ENCODE peak calls at places on chromosomes 11 and 22, in six cellular contexts. One of them, this sample, is unnamed.

GRCh38 chr11:74321487-74322188 is 10.2 kb upstream of the P4HA3 start:
- DNase-seq in stimulated activated CD4-positive, alpha-beta T cell treated with anti-CD3 and anti-CD28 coated beads, Interleukin-1b, Interleukin-23, amount 100 ng/mL, for 24 hours: no peak
- DNase-seq in T-helper 9 cell: no peak
- DNase-seq in activated T-helper 1 cell treated with anti-CD3 and anti-CD28 coated beads, Interleukin-2, amount 50 U/mL, for 16 hours: no peak
- DNase-seq in LoVo: no peak
- DNase-seq in fibroblast of pulmonary artery: peak
- DNase-seq in this sample: peak

GRCh38 chr22:46122511-46122971 is 27.8 kb upstream of the PPARA start:
- DNase-seq in stimulated activated CD4-positive, alpha-beta T cell treated with anti-CD3 and anti-CD28 coated beads, Interleukin-1b, Interleukin-23, amount 100 ng/mL, for 24 hours: peak
- DNase-seq in T-helper 9 cell: peak
- DNase-seq in activated T-helper 1 cell treated with anti-CD3 and anti-CD28 coated beads, Interleukin-2, amount 50 U/mL, for 16 hours: peak
- DNase-seq in LoVo: peak
- DNase-seq in fibroblast of pulmonary artery: peak
- DNase-seq in this sample: no peak

GRCh38 chr11:66970808-66971442 is 4.2 kb upstream of the C11orf86 start:
- DNase-seq in stimulated activated CD4-positive, alpha-beta T cell treated with anti-CD3 and anti-CD28 coated beads, Interleukin-1b, Interleukin-23, amount 100 ng/mL, for 24 hours: no peak
- DNase-seq in T-helper 9 cell: no peak
- DNase-seq in activated T-helper 1 cell treated with anti-CD3 and anti-CD28 coated beads, Interleukin-2, amount 50 U/mL, for 16 hours: no peak
- DNase-seq in LoVo: peak
- DNase-seq in fibroblast of pulmonary artery: peak
- DNase-seq in this sample: no peak

GRCh38 chr22:23204541-23205157 is 24.3 kb downstream of the BCR start:
- DNase-seq in stimulated activated CD4-positive, alpha-beta T cell treated with anti-CD3 and anti-CD28 coated beads, Interleukin-1b, Interleukin-23, amount 100 ng/mL, for 24 hours: no peak
- DNase-seq in T-helper 9 cell: no peak
- DNase-seq in activated T-helper 1 cell treated with anti-CD3 and anti-CD28 coated beads, Interleukin-2, amount 50 U/mL, for 16 hours: no peak
- DNase-seq in LoVo: no peak
- DNase-seq in fibroblast of pulmonary artery: no peak
- DNase-seq in this sample: peak

GRCh38 chr11:9155930-9156329 is 64.5 kb upstream of the SCUBE2 start:
- DNase-seq in stimulated activated CD4-positive, alpha-beta T cell treated with anti-CD3 and anti-CD28 coated beads, Interleukin-1b, Interleukin-23, amount 100 ng/mL, for 24 hours: no peak
- DNase-seq in T-helper 9 cell: no peak
- DNase-seq in activated T-helper 1 cell treated with anti-CD3 and anti-CD28 coated beads, Interleukin-2, amount 50 U/mL, for 16 hours: no peak
- DNase-seq in LoVo: no peak
- DNase-seq in fibroblast of pulmonary artery: no peak
- DNase-seq in this sample: no peak

GRCh38 chr22:27635435-27635834 is 166.1 kb downstream of the MN1 start:
- DNase-seq in stimulated activated CD4-positive, alpha-beta T cell treated with anti-CD3 and anti-CD28 coated beads, Interleukin-1b, Interleukin-23, amount 100 ng/mL, for 24 hours: no peak
- DNase-seq in T-helper 9 cell: no peak
- DNase-seq in activated T-helper 1 cell treated with anti-CD3 and anti-CD28 coated beads, Interleukin-2, amount 50 U/mL, for 16 hours: no peak
- DNase-seq in LoVo: no peak
- DNase-seq in fibroblast of pulmonary artery: no peak
- DNase-seq in this sample: no peak

GRCh38 chr11:14618060-14618459 is 25.5 kb upstream of the PDE3B start:
- DNase-seq in stimulated activated CD4-positive, alpha-beta T cell treated with anti-CD3 and anti-CD28 coated beads, Interleukin-1b, Interleukin-23, amount 100 ng/mL, for 24 hours: no peak
- DNase-seq in T-helper 9 cell: no peak
- DNase-seq in activated T-helper 1 cell treated with anti-CD3 and anti-CD28 coated beads, Interleukin-2, amount 50 U/mL, for 16 hours: no peak
- DNase-seq in LoVo: no peak
- DNase-seq in fibroblast of pulmonary artery: no peak
- DNase-seq in this sample: no peak

GRCh38 chr11:34750692-34751405 is 130.0 kb downstream of the EHF start:
- DNase-seq in stimulated activated CD4-positive, alpha-beta T cell treated with anti-CD3 and anti-CD28 coated beads, Interleukin-1b, Interleukin-23, amount 100 ng/mL, for 24 hours: no peak
- DNase-seq in T-helper 9 cell: no peak
- DNase-seq in activated T-helper 1 cell treated with anti-CD3 and anti-CD28 coated beads, Interleukin-2, amount 50 U/mL, for 16 hours: no peak
- DNase-seq in LoVo: no peak
- DNase-seq in fibroblast of pulmonary artery: peak
- DNase-seq in this sample: no peak

GRCh38 chr11:455566-456147 is 5.6 kb downstream of the PTDSS2 start:
- DNase-seq in stimulated activated CD4-positive, alpha-beta T cell treated with anti-CD3 and anti-CD28 coated beads, Interleukin-1b, Interleukin-23, amount 100 ng/mL, for 24 hours: no peak
- DNase-seq in T-helper 9 cell: no peak
- DNase-seq in activated T-helper 1 cell treated with anti-CD3 and anti-CD28 coated beads, Interleukin-2, amount 50 U/mL, for 16 hours: no peak
- DNase-seq in LoVo: no peak
- DNase-seq in fibroblast of pulmonary artery: no peak
- DNase-seq in this sample: no peak

This sample was measured in G401.